ENCODE peak calls at places on chromosomes 2 and 18, in six cellular contexts. B is nephron progenitor cell, Y is fibroblast of lung, F is osteocyte, K is kidney, C is glutamatergic neuron. Z is an unnamed sample.

GRCh38 chr18:453399-453798 is 47.1 kb downstream of the COLEC12 start:
- DNase-seq in B (no peak), Y (no peak), F (no peak), K (no peak), C (no peak), Z (no peak)

GRCh38 chr2:24909555-24910177 is 10.4 kb downstream of the ADCY3 start:
- DNase-seq in B (no peak), Y (no peak), F (no peak), K (no peak), C (no peak), Z (no peak)

GRCh38 chr2:193776988-193777387 is 1582.3 kb upstream of the TMEFF2 start:
- DNase-seq in B (no peak), Y (no peak), F (no peak), K (no peak), C (no peak), Z (no peak)

GRCh38 chr2:236535024-236535423 is 34.6 kb upstream of the ACKR3 start:
- DNase-seq in B (no peak), Y (peak), F (peak), K (no peak), C (no peak), Z (no peak)

GRCh38 chr2:203804070-203804469 is 63.5 kb upstream of the CTLA4 start:
- DNase-seq in B (no peak), Y (peak), F (peak), K (no peak), C (no peak), Z (no peak)

GRCh38 chr2:152062130-152063091 is 36.4 kb downstream of the CACNB4 start:
- DNase-seq in B (no peak), Y (peak), F (no peak), K (no peak), C (no peak), Z (no peak)

GRCh38 chr2:205806126-205806905 is 124.0 kb downstream of the NRP2 start:
- DNase-seq in B (peak), Y (no peak), F (no peak), K (no peak), C (no peak), Z (no peak)

GRCh38 chr2:175808858-175809257 is 193.2 kb downstream of the LNPK start:
- DNase-seq in B (no peak), Y (no peak), F (no peak), K (no peak), C (no peak), Z (no peak)

GRCh38 chr2:227339098-227339599 is 14.1 kb downstream of the MFF start:
- DNase-seq in B (no peak), Y (no peak), F (no peak), K (no peak), C (no peak), Z (no peak)

GRCh38 chr2:120436885-120437603 is 91.1 kb downstream of the INHBB start:
- DNase-seq in B (peak), Y (peak), F (no peak), K (no peak), C (peak), Z (no peak)

GRCh38 chr2:47034973-47035609 is 119.5 kb upstream of the MCFD2 start:
- DNase-seq in B (no peak), Y (no peak), F (no peak), K (no peak), C (no peak), Z (no peak)
- TF ChIP-seq CTCF in B (no peak), Y (no peak), F (no peak), K (no peak), C (no peak), Z (no peak)

DNA sequence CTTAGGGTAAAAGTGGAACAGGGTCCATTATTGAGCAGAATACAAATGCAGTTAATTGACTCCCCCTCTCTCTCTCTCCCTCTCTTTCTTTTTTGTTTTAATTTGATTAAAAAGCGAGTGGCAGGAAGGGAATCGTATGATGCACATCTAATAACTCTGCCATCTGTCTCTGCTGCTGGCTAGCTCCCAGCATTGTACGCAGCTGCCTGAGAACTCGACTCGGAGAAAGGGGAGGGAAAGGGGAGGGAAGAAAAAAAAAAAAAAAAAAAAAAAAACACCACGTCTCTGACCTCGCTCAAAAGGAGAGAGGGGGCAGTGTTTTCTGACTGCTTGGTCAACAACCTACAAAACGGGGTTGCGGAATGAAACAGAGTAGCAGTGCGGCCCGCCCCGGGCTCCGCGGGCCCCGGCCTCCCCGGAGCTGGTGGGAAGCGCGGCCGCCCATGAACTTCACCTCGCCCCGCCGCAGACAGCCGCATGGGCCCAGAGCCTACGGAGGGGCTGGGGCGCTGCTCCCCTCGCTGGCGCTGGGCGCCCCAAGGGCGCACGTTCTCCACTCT is 265.7 kb downstream of the TCF4 start:
- DNase-seq in B (peak), Y (peak), F (peak), K (peak), C (peak), Z (peak)
- TF ChIP-seq CTCF in B (no peak), Y (no peak), F (no peak), K (no peak), C (no peak), Z (no peak)

GRCh38 chr2:200618590-200619021 is 32.8 kb downstream of the AOX1 start:
- DNase-seq in B (no peak), Y (peak), F (no peak), K (no peak), C (no peak), Z (no peak)
- TF ChIP-seq CTCF in B (no peak), Y (peak), F (peak), K (no peak), C (no peak), Z (no peak)

DNA sequence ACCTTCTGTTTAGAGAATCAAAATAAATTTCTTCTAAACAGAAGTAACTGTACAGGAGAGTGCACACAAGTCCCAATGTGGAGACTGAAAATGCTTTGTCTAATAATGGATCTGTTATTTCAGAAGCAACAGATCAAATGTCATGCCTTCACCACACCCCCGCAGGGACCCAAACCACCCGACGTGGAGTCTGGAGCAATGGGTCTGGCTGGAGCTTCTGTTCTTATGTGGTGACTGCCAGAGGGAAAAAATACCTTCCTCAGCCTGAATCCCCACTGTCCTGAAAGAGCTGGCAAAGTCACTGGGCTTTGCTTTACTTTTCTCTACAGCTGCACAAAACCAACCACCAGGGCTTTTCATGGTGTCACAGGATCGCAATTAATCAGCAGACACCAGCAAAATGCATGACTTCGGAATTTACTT is 119.0 kb upstream of the ZFP36L2 start:
- DNase-seq in B (peak), Y (no peak), F (no peak), K (no peak), C (no peak), Z (no peak)
- TF ChIP-seq CTCF in B (no peak), Y (no peak), F (peak), K (no peak), C (no peak), Z (peak)

GRCh38 chr2:211802611-211803010 is 736.0 kb downstream of the ERBB4 start:
- DNase-seq in B (no peak), Y (no peak), F (no peak), K (no peak), C (no peak), Z (no peak)

GRCh38 chr2:211793783-211794182 is 744.8 kb downstream of the ERBB4 start:
- DNase-seq in B (no peak), Y (no peak), F (no peak), K (no peak), C (no peak), Z (no peak)

GRCh38 chr2:211800001-211800400 is 738.6 kb downstream of the ERBB4 start:
- DNase-seq in B (no peak), Y (no peak), F (no peak), K (no peak), C (no peak), Z (no peak)

DNA sequence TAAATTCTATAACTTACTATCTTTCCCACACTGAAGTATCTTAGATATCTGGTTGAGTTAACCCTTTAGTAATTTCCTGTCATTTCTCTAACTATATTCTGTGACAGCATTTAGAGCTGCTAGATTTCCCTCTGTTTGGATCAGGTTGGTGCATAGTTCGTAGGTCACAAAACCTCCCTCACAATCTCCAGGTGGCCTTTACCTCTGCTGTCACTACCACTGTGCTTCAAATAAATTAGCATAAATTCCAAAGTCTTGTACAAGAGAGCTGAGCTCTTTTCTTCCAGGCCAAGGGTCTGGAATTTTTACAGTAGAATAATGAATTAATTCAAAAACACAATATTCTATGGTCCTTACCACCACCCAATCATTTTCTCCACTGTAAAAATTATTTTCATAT is 739.7 kb downstream of the ERBB4 start:
- DNase-seq in B (no peak), Y (no peak), F (no peak), K (no peak), C (no peak), Z (no peak)
- TF ChIP-seq CTCF in B (no peak), Y (no peak), F (no peak), K (no peak), C (no peak), Z (no peak)

GRCh38 chr18:34128436-34128835 is 96.3 kb downstream of the NOL4 start:
- DNase-seq in B (no peak), Y (peak), F (no peak), K (no peak), C (no peak), Z (no peak)

GRCh38 chr18:34121157-34121807 is 103.4 kb downstream of the NOL4 start:
- DNase-seq in B (no peak), Y (peak), F (no peak), K (no peak), C (no peak), Z (no peak)

GRCh38 chr18:34120294-34120693 is 104.4 kb downstream of the NOL4 start:
- DNase-seq in B (no peak), Y (no peak), F (no peak), K (no peak), C (no peak), Z (no peak)

GRCh38 chr18:34117319-34117718 is 107.4 kb downstream of the NOL4 start:
- DNase-seq in B (no peak), Y (no peak), F (no peak), K (no peak), C (no peak), Z (no peak)

DNA sequence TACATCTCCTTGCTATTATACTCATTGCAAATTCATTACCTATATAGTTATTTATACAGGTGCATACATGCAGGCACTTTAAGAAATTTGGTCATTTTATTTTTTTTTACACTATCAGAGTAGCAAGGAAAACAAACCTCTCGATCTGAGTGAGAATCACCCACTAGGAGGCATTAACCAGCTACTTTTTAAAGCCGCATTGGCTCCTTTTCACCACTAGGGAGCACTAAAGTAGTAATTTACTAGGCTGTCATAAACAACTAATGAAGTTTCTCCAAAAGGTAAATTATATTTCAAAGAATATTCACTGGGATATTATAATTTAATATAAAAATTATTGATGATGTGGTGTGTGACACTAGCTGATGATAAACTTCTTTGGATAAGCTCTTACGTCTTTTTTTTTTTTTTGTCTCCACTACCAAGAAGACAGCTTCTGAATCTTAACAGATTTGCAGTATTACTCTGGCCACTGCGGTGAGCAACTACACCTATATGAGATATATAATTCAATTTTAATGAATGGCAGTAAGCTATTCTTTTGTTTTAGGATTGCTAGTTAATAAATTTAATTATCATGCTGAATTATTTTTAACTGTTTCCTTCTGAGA is 101.9 kb downstream of the NOL4 start:
- DNase-seq in B (peak), Y (peak), F (no peak), K (no peak), C (peak), Z (peak)
- TF ChIP-seq CTCF in B (peak), Y (peak), F (peak), K (peak), C (peak), Z (peak)

DNA sequence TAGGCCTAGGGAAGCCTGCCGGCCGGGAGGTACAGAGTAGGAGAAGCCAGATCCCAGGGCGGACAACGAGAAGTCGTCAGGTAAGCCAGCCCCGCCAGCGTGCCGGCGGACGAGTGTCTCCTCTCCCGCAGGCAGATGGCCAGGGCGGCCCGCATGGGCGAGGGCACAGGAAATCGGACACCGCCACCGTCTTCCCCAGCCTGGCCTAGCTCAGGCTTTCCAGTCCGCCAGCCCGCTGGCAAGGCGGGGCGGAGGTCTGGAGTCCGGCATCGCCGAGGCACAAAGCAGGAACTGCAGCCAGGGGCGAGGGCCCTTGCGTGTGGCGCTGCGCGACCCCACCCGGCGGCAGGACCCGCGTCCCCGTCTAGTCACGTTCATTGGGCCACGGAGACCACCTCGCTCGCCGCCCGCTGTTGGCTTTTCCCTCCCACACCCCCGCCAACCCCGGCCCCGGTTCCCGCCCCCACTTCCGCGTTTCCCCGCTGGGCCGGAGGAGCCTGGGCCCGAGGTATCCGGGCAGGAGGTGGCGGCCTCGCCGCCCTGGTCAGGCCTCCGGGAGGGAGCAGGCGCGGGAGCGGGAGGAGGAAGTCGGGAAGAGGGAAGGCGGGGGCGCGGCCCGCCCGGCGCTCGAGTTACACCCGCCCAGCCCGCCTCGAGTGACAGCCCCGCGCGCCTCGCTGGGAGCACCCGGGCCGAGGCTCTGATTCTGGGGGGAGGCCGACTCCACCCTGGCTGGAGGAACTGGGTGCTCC is at the start of gene GPD2:
- DNase-seq in B (peak), Y (peak), F (peak), K (peak), C (peak), Z (peak)
- TF ChIP-seq CTCF in B (no peak), Y (no peak), F (no peak), K (no peak), C (no peak), Z (peak)

GRCh38 chr2:41784496-41784895 is 263.3 kb upstream of the PKDCC start:
- DNase-seq in B (no peak), Y (no peak), F (no peak), K (no peak), C (no peak), Z (no peak)

GRCh38 chr2:41785623-41786022 is 262.2 kb upstream of the PKDCC start:
- DNase-seq in B (no peak), Y (no peak), F (no peak), K (no peak), C (no peak), Z (no peak)

GRCh38 chr2:41782306-41783158 is 265.3 kb upstream of the PKDCC start:
- DNase-seq in B (peak), Y (peak), F (no peak), K (no peak), C (peak), Z (peak)

GRCh38 chr2:41779873-41780272 is 267.9 kb upstream of the PKDCC start:
- DNase-seq in B (no peak), Y (no peak), F (no peak), K (no peak), C (no peak), Z (no peak)

GRCh38 chr2:41781082-41781481 is 266.7 kb upstream of the PKDCC start:
- DNase-seq in B (no peak), Y (no peak), F (no peak), K (no peak), C (no peak), Z (no peak)
- TF ChIP-seq CTCF in B (no peak), Y (no peak), F (no peak), K (no peak), C (no peak), Z (no peak)

DNA sequence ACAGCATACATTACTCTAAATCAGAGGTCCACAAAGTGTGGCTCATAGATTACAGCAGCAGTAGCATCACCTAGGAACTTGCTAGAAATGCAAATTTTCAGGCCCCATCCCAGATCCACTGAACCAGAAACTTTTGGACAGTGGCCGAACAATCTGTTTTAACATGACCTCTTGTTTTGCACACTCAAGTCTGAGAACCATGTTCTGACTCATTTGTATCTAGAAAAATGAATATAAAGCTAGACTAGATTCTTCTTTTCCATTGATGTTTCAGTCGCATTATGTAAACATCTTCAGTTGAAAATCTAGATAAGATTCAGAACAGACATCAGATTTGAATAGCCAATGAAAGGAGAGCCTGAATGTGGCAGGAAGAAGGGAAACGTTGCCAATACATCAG is 608.8 kb downstream of the LRP1B start:
- DNase-seq in B (no peak), Y (no peak), F (no peak), K (no peak), C (no peak), Z (no peak)
- TF ChIP-seq CTCF in B (no peak), Y (no peak), F (no peak), K (no peak), C (no peak), Z (no peak)

Z was measured in neural crest cell.